ENCODE peak calls at places on chromosomes 7 and 10, in eight cellular contexts. I is esophagus squamous epithelium, T is heart left ventricle, N is neural progenitor cell, R is GM23338, J is kidney, O is psoas muscle, W is fibroblast of lung. G is an unnamed sample. For H3K4me1, the result is how much of the 10 kb centered on the place peaks cover.

GRCh38 chr7:30069096-30069867 is 41.1 kb downstream of the PLEKHA8 start:
- DNase-seq in I (no peak), T (no peak), N (no peak), R (no peak), J (no peak), O (no peak), W (no peak), G (no peak)

GRCh38 chr7:129162732-129163131 is 18.2 kb downstream of the TSPAN33 start:
- DNase-seq in I (no peak), T (no peak), N (no peak), R (no peak), J (no peak), O (no peak), W (no peak), G (no peak)

GRCh38 chr10:77350711-77351119 is 286.9 kb downstream of the KCNMA1 start:
- DNase-seq in I (no peak), T (no peak), N (no peak), R (no peak), J (no peak), O (peak), W (peak), G (peak)

GRCh38 chr10:4914213-4914850 is 48.9 kb upstream of the AKR1C1 start:
- DNase-seq in I (no peak), T (no peak), N (no peak), R (no peak), J (no peak), O (no peak), W (no peak), G (no peak)

GRCh38 chr10:90087197-90088007 is 386.0 kb downstream of the KIF20B start:
- DNase-seq in I (no peak), T (no peak), N (no peak), R (no peak), J (no peak), O (no peak), W (peak), G (no peak)

GRCh38 chr7:104487642-104488041 is 159.2 kb downstream of the LHFPL3 start:
- DNase-seq in I (no peak), T (no peak), N (no peak), R (no peak), J (no peak), O (no peak), W (no peak), G (no peak)

GRCh38 chr7:74292757-74293576 is 3.8 kb downstream of the CLIP2 start:
- DNase-seq in I (no peak), T (no peak), N (no peak), R (no peak), J (no peak), O (no peak), W (no peak), G (no peak)

GRCh38 chr10:10657139-10657760 is 360.4 kb upstream of the CELF2 start:
- DNase-seq in I (no peak), T (no peak), N (no peak), R (no peak), J (no peak), O (no peak), W (no peak), G (no peak)

GRCh38 chr7:7183061-7183832 is 903 bp downstream of the C1GALT1 start:
- DNase-seq in I (no peak), T (peak), N (peak), R (peak), J (peak), O (no peak), W (peak), G (peak)

GRCh38 chr7:85474234-85474633 is 287.4 kb upstream of the SEMA3D start:
- DNase-seq in I (no peak), T (no peak), N (no peak), R (no peak), J (no peak), O (no peak), W (peak), G (no peak)

GRCh38 chr7:4837041-4837813 is 24.6 kb downstream of the PAPOLB start:
- DNase-seq in I (no peak), T (no peak), N (no peak), R (no peak), J (no peak), O (no peak), W (no peak), G (peak)

GRCh38 chr10:88147000-88147798 is 283.8 kb downstream of the PTEN start:
- DNase-seq in I (no peak), T (peak), N (no peak), R (no peak), J (no peak), O (peak), W (no peak), G (no peak)

GRCh38 chr7:123190109-123190831 is 9.5 kb downstream of the SLC13A1 start:
- DNase-seq in I (no peak), T (no peak), N (no peak), R (no peak), J (peak), O (no peak), W (no peak), G (no peak)

GRCh38 chr10:94361161-94361794 is 1.5 kb downstream of the NOC3L start:
- DNase-seq in I (no peak), T (no peak), N (no peak), R (no peak), J (no peak), O (no peak), W (peak), G (no peak)

GRCh38 chr7:113270790-113271189 is 152.4 kb upstream of the SMIM30 start:
- DNase-seq in I (no peak), T (no peak), N (no peak), R (no peak), J (no peak), O (no peak), W (no peak), G (no peak)

GRCh38 chr10:27614776-27615175 is 110.7 kb downstream of the RAB18 start:
- DNase-seq in I (no peak), T (no peak), N (no peak), R (peak), J (no peak), O (no peak), W (no peak), G (no peak)

GRCh38 chr7:27175626-27176342 is 1.7 kb upstream of the HOXA10 start:
- DNase-seq in I (no peak), T (no peak), N (no peak), R (peak), J (peak), O (no peak), W (no peak), G (no peak)

GRCh38 chr10:48589266-48589665 is 15.6 kb downstream of the ARHGAP22 start:
- DNase-seq in I (no peak), T (peak), N (no peak), R (no peak), J (no peak), O (no peak), W (peak), G (no peak)

GRCh38 chr10:21482821-21483220 is 42.7 kb downstream of the SKIDA1 start:
- DNase-seq in I (no peak), T (no peak), N (no peak), R (no peak), J (no peak), O (no peak), W (no peak), G (no peak)

GRCh38 chr7:99002146-99002826 is 124.0 kb downstream of the TRRAP start:
- DNase-seq in I (no peak), T (no peak), N (no peak), R (no peak), J (no peak), O (no peak), W (no peak), G (no peak)

GRCh38 chr7:28729276-28729675 is 228.9 kb downstream of the TRIL start:
- DNase-seq in I (no peak), T (no peak), N (no peak), R (no peak), J (no peak), O (no peak), W (peak), G (no peak)

GRCh38 chr10:114565066-114565465 is 93.0 kb downstream of the ABLIM1 start:
- DNase-seq in I (no peak), T (no peak), N (no peak), R (no peak), J (no peak), O (no peak), W (peak), G (no peak)

GRCh38 chr10:86941426-86941825 is 16.0 kb downstream of the MMRN2 start:
- DNase-seq in I (no peak), T (no peak), N (no peak), R (no peak), J (no peak), O (no peak), W (no peak), G (peak)

GRCh38 chr10:70477661-70478162 is 855 bp upstream of the PALD1 start:
- DNase-seq in I (no peak), T (peak), N (peak), R (peak), J (peak), O (peak), W (peak), G (no peak)

GRCh38 chr10:70348228-70348850 is 34.1 kb downstream of the LRRC20 start:
- DNase-seq in I (no peak), T (no peak), N (peak), R (peak), J (no peak), O (no peak), W (no peak), G (no peak)

GRCh38 chr7:106015586-106016218 is 52.6 kb downstream of the CDHR3 start:
- DNase-seq in I (no peak), T (no peak), N (no peak), R (no peak), J (no peak), O (no peak), W (no peak), G (no peak)

GRCh38 chr7:69349291-69349690 is 249.0 kb upstream of the AUTS2 start:
- DNase-seq in I (no peak), T (no peak), N (no peak), R (peak), J (no peak), O (no peak), W (no peak), G (no peak)

GRCh38 chr7:74051629-74052410 is 23.8 kb downstream of the ELN start:
- DNase-seq in I (no peak), T (no peak), N (peak), R (peak), J (peak), O (no peak), W (no peak), G (no peak)

GRCh38 chr10:127577376-127577775 is 28.3 kb downstream of the NPS start:
- DNase-seq in I (no peak), T (no peak), N (no peak), R (no peak), J (no peak), O (no peak), W (peak), G (no peak)

GRCh38 chr10:69733791-69734261 is 67.9 kb upstream of the COL13A1 start:
- DNase-seq in I (no peak), T (no peak), N (no peak), R (no peak), J (no peak), O (no peak), W (peak), G (peak)

GRCh38 chr10:78964952-78965633 is 103.7 kb upstream of the ZMIZ1 start:
- DNase-seq in I (no peak), T (no peak), N (peak), R (peak), J (peak), O (peak), W (peak), G (no peak)

GRCh38 chr7:70325509-70326101 is 727.3 kb downstream of the AUTS2 start:
- DNase-seq in I (no peak), T (no peak), N (no peak), R (no peak), J (no peak), O (no peak), W (peak), G (no peak)

GRCh38 chr7:2403014-2403717 is at the start of gene CHST12:
- DNase-seq in I (peak), T (peak), N (peak), R (peak), J (peak), O (peak), W (peak), G (peak)

GRCh38 chr7:2404714-2405119 is 1.3 kb downstream of the CHST12 start:
- DNase-seq in I (no peak), T (no peak), N (no peak), R (no peak), J (no peak), O (no peak), W (no peak), G (no peak)

GRCh38 chr7:2403718-2404648 is 572 bp downstream of the CHST12 start:
- DNase-seq in I (no peak), T (peak), N (peak), R (peak), J (peak), O (peak), W (peak), G (peak)

GRCh38 chr7:2405601-2406345 is 2.4 kb downstream of the CHST12 start:
- DNase-seq in I (no peak), T (no peak), N (no peak), R (no peak), J (no peak), O (no peak), W (no peak), G (no peak)

GRCh38 chr7:2405201-2405600 is 1.8 kb downstream of the CHST12 start:
- DNase-seq in I (no peak), T (no peak), N (no peak), R (no peak), J (no peak), O (no peak), W (no peak), G (no peak)
- H3K4me1 ChIP-seq in I (under half), T (half or more), N (under half), R (under half), J (under half), O (under half), W (under half), G (under half)

GRCh38 chr7:47807126-47807525 is 141.1 kb downstream of the PKD1L1 start:
- DNase-seq in I (no peak), T (no peak), N (no peak), R (no peak), J (no peak), O (no peak), W (no peak), G (no peak)

GRCh38 chr7:47808321-47808720 is 139.9 kb downstream of the PKD1L1 start:
- DNase-seq in I (no peak), T (no peak), N (no peak), R (no peak), J (no peak), O (no peak), W (no peak), G (peak)

GRCh38 chr7:47804767-47805545 is 143.3 kb downstream of the PKD1L1 start:
- DNase-seq in I (no peak), T (no peak), N (no peak), R (no peak), J (no peak), O (no peak), W (peak), G (no peak)

GRCh38 chr7:47807756-47808155 is 140.5 kb downstream of the PKD1L1 start:
- DNase-seq in I (no peak), T (no peak), N (peak), R (peak), J (no peak), O (no peak), W (no peak), G (no peak)

DNA sequence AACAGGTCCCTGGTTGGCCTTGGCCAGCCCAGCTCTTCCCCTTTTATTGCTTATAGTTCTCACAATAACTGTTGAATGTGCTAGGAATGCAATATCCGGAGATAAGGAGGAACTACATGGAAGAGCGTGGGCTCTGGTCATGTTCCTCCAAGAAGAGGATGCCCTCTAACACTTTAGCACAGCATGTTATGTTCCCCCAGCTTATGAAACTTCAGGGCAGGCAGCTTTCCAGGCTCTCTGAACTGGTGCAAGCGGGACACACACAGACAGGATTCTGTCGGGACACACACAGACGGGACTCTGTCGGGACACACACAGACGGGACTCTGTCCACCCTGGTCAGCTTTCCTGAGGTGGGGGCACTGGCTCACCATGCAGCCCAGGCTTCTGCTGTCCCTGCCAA is 141.6 kb downstream of the PKD1L1 start:
- DNase-seq in I (no peak), T (no peak), N (no peak), R (no peak), J (peak), O (no peak), W (no peak), G (no peak)
- H3K27ac ChIP-seq in I (peak), T (no peak), N (no peak), R (no peak), J (no peak), O (no peak), W (no peak), G (no peak)

GRCh38 chr7:33044986-33045385 is 17.6 kb downstream of the NT5C3A start:
- DNase-seq in I (no peak), T (no peak), N (no peak), R (no peak), J (no peak), O (no peak), W (peak), G (no peak)
- H3K4me1 ChIP-seq in I (under half), T (under half), N (under half), R (under half), J (under half), O (under half), W (under half), G (under half)

DNA sequence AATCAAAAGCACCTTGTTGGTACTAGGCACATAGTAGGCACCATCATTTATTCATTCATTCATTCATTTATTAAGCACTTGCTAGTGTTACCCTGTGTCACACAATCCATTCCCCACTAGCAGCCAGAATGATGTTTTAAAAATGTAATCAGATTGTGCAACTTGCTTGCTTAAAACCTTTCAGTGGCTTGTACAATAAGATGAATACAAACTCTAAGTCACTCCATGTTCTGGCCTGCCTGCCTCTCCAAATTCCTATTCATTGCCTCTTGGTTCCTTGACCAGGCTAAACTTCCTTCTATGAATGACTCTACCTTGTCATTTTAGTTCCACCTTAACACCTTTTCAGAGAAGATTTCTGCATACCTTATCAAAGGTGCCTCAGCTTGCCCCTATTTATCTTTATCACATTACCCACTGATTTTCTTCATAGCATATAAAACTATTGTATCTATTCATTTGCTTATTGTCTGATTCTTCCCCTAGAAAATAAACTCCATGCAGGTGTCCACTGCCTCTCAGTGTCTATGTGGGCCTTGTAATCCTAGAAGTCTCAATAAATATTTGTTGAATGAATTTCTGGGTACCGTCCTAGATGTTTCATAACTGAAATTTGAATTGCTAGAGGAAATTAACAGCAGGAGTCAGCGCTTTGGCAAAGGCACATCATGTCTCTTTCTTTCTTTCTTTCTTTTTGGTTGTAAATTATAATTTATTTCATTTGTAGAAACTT is 169.5 kb downstream of the TMEM26 start:
- DNase-seq in I (no peak), T (no peak), N (no peak), R (no peak), J (no peak), O (no peak), W (no peak), G (no peak)
- H3K27ac ChIP-seq in I (no peak), T (no peak), N (no peak), R (no peak), J (no peak), O (peak), W (no peak), G (no peak)

GRCh38 chr10:103473261-103473671 is 5.8 kb downstream of the CALHM3 start:
- DNase-seq in I (no peak), T (no peak), N (no peak), R (no peak), J (no peak), O (no peak), W (no peak), G (no peak)
- H3K4me1 ChIP-seq in I (under half), T (under half), N (under half), R (under half), J (under half), O (under half), W (under half), G (under half)

GRCh38 chr10:12540341-12540781 is 191.0 kb downstream of the CAMK1D start:
- DNase-seq in I (no peak), T (no peak), N (no peak), R (no peak), J (no peak), O (no peak), W (peak), G (no peak)
- H3K27ac ChIP-seq in I (no peak), T (no peak), N (no peak), R (no peak), J (no peak), O (no peak), W (no peak), G (no peak)

GRCh38 chr10:100007239-100008141 is 2.3 kb downstream of the DNMBP start:
- DNase-seq in I (no peak), T (no peak), N (no peak), R (no peak), J (no peak), O (no peak), W (peak), G (no peak)
- H3K4me1 ChIP-seq in I (under half), T (half or more), N (under half), R (under half), J (under half), O (half or more), W (under half), G (under half)

GRCh38 chr7:46775776-46776175 is 806.1 kb downstream of the TNS3 start:
- DNase-seq in I (no peak), T (no peak), N (no peak), R (no peak), J (no peak), O (no peak), W (no peak), G (no peak)
- H3K27ac ChIP-seq in I (no peak), T (no peak), N (no peak), R (no peak), J (no peak), O (no peak), W (no peak), G (no peak)

GRCh38 chr7:25965405-25966123 is 186.4 kb upstream of the NFE2L3 start:
- DNase-seq in I (no peak), T (no peak), N (no peak), R (no peak), J (no peak), O (no peak), W (no peak), G (no peak)

GRCh38 chr7:25970381-25970780 is 181.6 kb upstream of the NFE2L3 start:
- DNase-seq in I (no peak), T (no peak), N (no peak), R (no peak), J (no peak), O (no peak), W (no peak), G (no peak)

GRCh38 chr7:25966469-25966868 is 185.5 kb upstream of the NFE2L3 start:
- DNase-seq in I (no peak), T (no peak), N (no peak), R (no peak), J (no peak), O (no peak), W (no peak), G (no peak)

GRCh38 chr7:25967278-25968204 is 184.5 kb upstream of the NFE2L3 start:
- DNase-seq in I (no peak), T (no peak), N (no peak), R (no peak), J (no peak), O (no peak), W (no peak), G (no peak)

DNA sequence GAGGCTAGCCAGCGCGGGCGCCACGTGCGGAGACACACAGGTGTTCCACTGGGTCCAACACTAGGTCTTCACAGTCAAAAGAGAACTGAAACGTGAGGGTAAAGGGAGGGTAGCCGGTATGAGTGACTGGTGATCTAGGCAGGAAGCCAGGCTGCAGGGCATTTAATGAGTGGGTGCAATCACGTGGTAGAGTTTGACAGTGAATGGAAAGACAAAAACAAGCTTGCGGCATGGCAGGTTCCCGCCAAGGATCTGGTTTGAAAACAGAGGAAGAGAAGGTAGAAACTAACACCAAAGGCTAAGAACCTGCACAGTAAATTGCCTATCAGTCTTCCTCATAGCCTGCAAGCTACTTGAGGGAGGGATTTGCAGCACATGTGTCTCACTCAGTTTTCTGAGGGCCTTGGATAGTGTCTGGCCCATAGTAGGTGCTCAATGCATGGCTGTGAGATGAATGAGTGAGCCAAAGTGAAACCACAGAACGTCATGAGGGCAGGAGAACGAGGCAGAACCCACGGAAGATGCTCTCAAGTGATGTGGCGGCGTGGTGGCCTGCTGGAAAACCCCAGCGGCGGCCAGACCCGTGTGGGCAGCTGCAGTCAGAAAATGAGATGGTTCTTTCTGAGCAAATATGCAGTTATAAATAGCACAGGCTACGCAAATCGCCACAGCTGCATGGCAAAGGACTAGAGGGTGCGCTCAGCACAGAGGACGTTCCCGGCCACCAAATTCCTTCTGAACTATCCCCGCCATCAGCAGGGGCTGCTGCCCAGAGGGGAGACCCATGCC is 183.6 kb upstream of the NFE2L3 start:
- DNase-seq in I (no peak), T (no peak), N (no peak), R (no peak), J (no peak), O (no peak), W (no peak), G (no peak)
- H3K4me1 ChIP-seq in I (under half), T (under half), N (under half), R (under half), J (under half), O (under half), W (under half), G (under half)

G was measured in ascending aorta.